ENCODE peak calls at places on chromosome 7, in ten cellular contexts. One of them, this sample, is unnamed.
A peak's percentile ranks its signal among the peaks of the same experiment; 100 is the strongest.

GRCh38 chr7:17640730-17641377 is 299.4 kb downstream of the SNX13 start:
- DNase-seq in sigmoid colon: no peak
- DNase-seq in upper lobe of left lung: no peak
- DNase-seq in HCT116: peak; percentile 46
- DNase-seq in stomach: no peak
- DNase-seq in SK-N-MC: no peak
- DNase-seq in endothelial cell of umbilical vein: peak; percentile 33
- DNase-seq in Panc1: no peak
- DNase-seq in GM23338: peak; percentile 84
- DNase-seq in SK-N-SH: peak; percentile 34
- DNase-seq in this sample: no peak

GRCh38 chr7:153640586-153640985 is 411.6 kb upstream of the DPP6 start:
- DNase-seq in sigmoid colon: no peak
- DNase-seq in upper lobe of left lung: no peak
- DNase-seq in HCT116: no peak
- DNase-seq in stomach: no peak
- DNase-seq in SK-N-MC: no peak
- DNase-seq in endothelial cell of umbilical vein: no peak
- DNase-seq in Panc1: no peak
- DNase-seq in GM23338: no peak
- DNase-seq in SK-N-SH: no peak
- DNase-seq in this sample: no peak

GRCh38 chr7:79420464-79420863 is 33.0 kb downstream of the MAGI2 start:
- DNase-seq in sigmoid colon: no peak
- DNase-seq in upper lobe of left lung: no peak
- DNase-seq in HCT116: no peak
- DNase-seq in stomach: no peak
- DNase-seq in SK-N-MC: no peak
- DNase-seq in endothelial cell of umbilical vein: no peak
- DNase-seq in Panc1: peak; percentile 89
- DNase-seq in GM23338: no peak
- DNase-seq in SK-N-SH: no peak
- DNase-seq in this sample: no peak

GRCh38 chr7:105766421-105767191 is 109.8 kb downstream of the ATXN7L1 start:
- DNase-seq in sigmoid colon: no peak
- DNase-seq in upper lobe of left lung: no peak
- DNase-seq in HCT116: no peak
- DNase-seq in stomach: no peak
- DNase-seq in SK-N-MC: no peak
- DNase-seq in endothelial cell of umbilical vein: no peak
- DNase-seq in Panc1: no peak
- DNase-seq in GM23338: no peak
- DNase-seq in SK-N-SH: no peak
- DNase-seq in this sample: no peak

GRCh38 chr7:65503434-65504152 is 129.9 kb downstream of the ZNF92 start:
- DNase-seq in sigmoid colon: no peak
- DNase-seq in upper lobe of left lung: no peak
- DNase-seq in HCT116: no peak
- DNase-seq in stomach: no peak
- DNase-seq in SK-N-MC: no peak
- DNase-seq in endothelial cell of umbilical vein: no peak
- DNase-seq in Panc1: no peak
- DNase-seq in GM23338: no peak
- DNase-seq in SK-N-SH: no peak
- DNase-seq in this sample: no peak

GRCh38 chr7:95843286-95843685 is 70.9 kb downstream of the DYNC1I1 start:
- DNase-seq in sigmoid colon: no peak
- DNase-seq in upper lobe of left lung: no peak
- DNase-seq in HCT116: no peak
- DNase-seq in stomach: no peak
- DNase-seq in SK-N-MC: no peak
- DNase-seq in endothelial cell of umbilical vein: peak; percentile 14
- DNase-seq in Panc1: no peak
- DNase-seq in GM23338: peak; percentile 59
- DNase-seq in SK-N-SH: peak; percentile 23
- DNase-seq in this sample: no peak

GRCh38 chr7:48427671-48428070 is 256.4 kb downstream of the ABCA13 start:
- DNase-seq in sigmoid colon: no peak
- DNase-seq in upper lobe of left lung: no peak
- DNase-seq in HCT116: no peak
- DNase-seq in stomach: no peak
- DNase-seq in SK-N-MC: no peak
- DNase-seq in endothelial cell of umbilical vein: no peak
- DNase-seq in Panc1: no peak
- DNase-seq in GM23338: no peak
- DNase-seq in SK-N-SH: no peak
- DNase-seq in this sample: no peak

GRCh38 chr7:108322899-108323298 is 133.3 kb downstream of the NRCAM start:
- DNase-seq in sigmoid colon: no peak
- DNase-seq in upper lobe of left lung: no peak
- DNase-seq in HCT116: no peak
- DNase-seq in stomach: no peak
- DNase-seq in SK-N-MC: no peak
- DNase-seq in endothelial cell of umbilical vein: no peak
- DNase-seq in Panc1: no peak
- DNase-seq in GM23338: no peak
- DNase-seq in SK-N-SH: no peak
- DNase-seq in this sample: no peak

GRCh38 chr7:130087364-130087763 is 17.0 kb downstream of the KLHDC10 start:
- DNase-seq in sigmoid colon: no peak
- DNase-seq in upper lobe of left lung: no peak
- DNase-seq in HCT116: no peak
- DNase-seq in stomach: no peak
- DNase-seq in SK-N-MC: no peak
- DNase-seq in endothelial cell of umbilical vein: no peak
- DNase-seq in Panc1: no peak
- DNase-seq in GM23338: no peak
- DNase-seq in SK-N-SH: no peak
- DNase-seq in this sample: no peak

GRCh38 chr7:39621784-39622411 is 1.5 kb upstream of the RALA start:
- DNase-seq in sigmoid colon: no peak
- DNase-seq in upper lobe of left lung: no peak
- DNase-seq in HCT116: no peak
- DNase-seq in stomach: no peak
- DNase-seq in SK-N-MC: no peak
- DNase-seq in endothelial cell of umbilical vein: no peak
- DNase-seq in Panc1: no peak
- DNase-seq in GM23338: no peak
- DNase-seq in SK-N-SH: no peak
- DNase-seq in this sample: no peak

GRCh38 chr7:2217716-2218443 is 14.9 kb downstream of the MAD1L1 start:
- DNase-seq in sigmoid colon: no peak
- DNase-seq in upper lobe of left lung: peak; percentile 48
- DNase-seq in HCT116: no peak
- DNase-seq in stomach: no peak
- DNase-seq in SK-N-MC: no peak
- DNase-seq in endothelial cell of umbilical vein: no peak
- DNase-seq in Panc1: no peak
- DNase-seq in GM23338: no peak
- DNase-seq in SK-N-SH: no peak
- DNase-seq in this sample: no peak

GRCh38 chr7:41916450-41916927 is 213.6 kb upstream of the INHBA start:
- DNase-seq in sigmoid colon: peak; percentile 68
- DNase-seq in upper lobe of left lung: no peak
- DNase-seq in HCT116: no peak
- DNase-seq in stomach: no peak
- DNase-seq in SK-N-MC: peak; percentile 18
- DNase-seq in endothelial cell of umbilical vein: peak; percentile 86
- DNase-seq in Panc1: peak; percentile 69
- DNase-seq in GM23338: no peak
- DNase-seq in SK-N-SH: no peak
- DNase-seq in this sample: no peak

GRCh38 chr7:76220185-76221057 is 18.7 kb downstream of the SRRM3 start:
- DNase-seq in sigmoid colon: no peak
- DNase-seq in upper lobe of left lung: peak; percentile 47
- DNase-seq in HCT116: no peak
- DNase-seq in stomach: no peak
- DNase-seq in SK-N-MC: no peak
- DNase-seq in endothelial cell of umbilical vein: no peak
- DNase-seq in Panc1: no peak
- DNase-seq in GM23338: peak; percentile 94
- DNase-seq in SK-N-SH: peak; percentile 81
- DNase-seq in this sample: no peak

GRCh38 chr7:27526991-27527722 is 135.5 kb downstream of the HIBADH start:
- DNase-seq in sigmoid colon: no peak
- DNase-seq in upper lobe of left lung: no peak
- DNase-seq in HCT116: no peak
- DNase-seq in stomach: no peak
- DNase-seq in SK-N-MC: no peak
- DNase-seq in endothelial cell of umbilical vein: no peak
- DNase-seq in Panc1: no peak
- DNase-seq in GM23338: no peak
- DNase-seq in SK-N-SH: no peak
- DNase-seq in this sample: no peak

GRCh38 chr7:767580-767940 is 40.5 kb upstream of the PRKAR1B start:
- DNase-seq in sigmoid colon: no peak
- DNase-seq in upper lobe of left lung: no peak
- DNase-seq in HCT116: no peak
- DNase-seq in stomach: no peak
- DNase-seq in SK-N-MC: no peak
- DNase-seq in endothelial cell of umbilical vein: no peak
- DNase-seq in Panc1: no peak
- DNase-seq in GM23338: no peak
- DNase-seq in SK-N-SH: peak; percentile 94
- DNase-seq in this sample: no peak

DNA sequence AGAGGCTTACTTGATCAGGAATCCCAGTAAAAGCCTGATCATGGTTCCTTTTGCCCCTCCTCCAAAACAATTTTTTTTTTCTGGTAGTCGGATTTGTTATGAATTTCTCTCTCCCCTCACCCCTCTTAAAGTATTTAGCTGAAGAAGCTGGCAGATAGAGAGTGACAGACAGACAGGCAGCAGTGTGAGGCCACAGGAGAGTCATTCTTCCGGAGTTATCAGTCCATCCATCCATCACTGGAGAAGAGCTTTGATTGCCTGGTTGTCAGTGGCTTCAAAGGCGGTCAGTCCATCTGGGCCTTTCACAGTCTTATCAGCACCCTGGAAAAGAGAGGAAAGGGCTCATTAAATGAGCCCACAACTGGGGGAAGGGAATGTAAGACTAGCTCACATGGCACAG is 47.5 kb downstream of the MTPN start:
- DNase-seq in sigmoid colon: no peak
- DNase-seq in upper lobe of left lung: no peak
- DNase-seq in HCT116: no peak
- DNase-seq in stomach: no peak
- DNase-seq in SK-N-MC: no peak
- DNase-seq in endothelial cell of umbilical vein: no peak
- DNase-seq in Panc1: no peak
- DNase-seq in GM23338: no peak
- DNase-seq in SK-N-SH: peak; percentile 47
- DNase-seq in this sample: no peak
- TF ChIP-seq POLR2AphosphoS5 in sigmoid colon: no peak
- TF ChIP-seq POLR2AphosphoS5 in upper lobe of left lung: no peak
- TF ChIP-seq POLR2AphosphoS5 in HCT116: no peak
- TF ChIP-seq POLR2AphosphoS5 in stomach: no peak
- TF ChIP-seq POLR2AphosphoS5 in SK-N-MC: no peak
- TF ChIP-seq POLR2AphosphoS5 in endothelial cell of umbilical vein: no peak
- TF ChIP-seq POLR2AphosphoS5 in Panc1: no peak
- TF ChIP-seq POLR2AphosphoS5 in GM23338: no peak
- TF ChIP-seq POLR2AphosphoS5 in SK-N-SH: no peak
- TF ChIP-seq POLR2AphosphoS5 in this sample: no peak

DNA sequence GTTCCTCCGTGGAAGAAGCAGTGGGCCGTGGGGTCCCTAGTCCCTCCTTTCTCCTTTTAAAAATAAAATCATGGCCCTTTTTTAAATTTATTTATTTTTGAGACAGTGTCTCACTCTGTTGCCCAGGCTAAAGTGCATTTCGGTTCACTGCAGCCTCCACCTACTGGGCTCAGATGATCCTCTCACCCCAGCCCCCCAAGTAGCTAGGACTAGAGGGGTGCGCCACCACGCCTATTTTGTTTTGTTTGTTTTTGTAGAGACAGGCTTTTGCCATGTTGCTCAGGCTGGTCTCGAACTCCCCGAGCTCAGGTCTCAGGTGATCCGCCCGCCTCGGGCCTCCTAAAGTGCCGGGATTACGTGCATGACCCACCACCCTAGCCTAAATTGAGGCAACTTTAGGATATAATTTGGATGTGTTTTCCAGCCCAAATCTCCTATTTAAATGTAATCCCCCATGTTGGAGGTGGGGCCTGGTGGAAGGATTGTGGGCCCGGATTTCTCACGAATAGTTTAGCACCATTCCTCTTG is 796 bp downstream of the ZNF736 start:
- DNase-seq in sigmoid colon: no peak
- DNase-seq in upper lobe of left lung: no peak
- DNase-seq in HCT116: no peak
- DNase-seq in stomach: no peak
- DNase-seq in SK-N-MC: no peak
- DNase-seq in endothelial cell of umbilical vein: no peak
- DNase-seq in Panc1: no peak
- DNase-seq in GM23338: peak; percentile 10
- DNase-seq in SK-N-SH: no peak
- DNase-seq in this sample: no peak
- H3K4me3 ChIP-seq in sigmoid colon: peak overlapping the region; percentile 79
- H3K4me3 ChIP-seq in upper lobe of left lung: peak overlapping the region; percentile 66
- H3K4me3 ChIP-seq in HCT116: no peak overlapping the region
- H3K4me3 ChIP-seq in stomach: peak overlapping the region; percentile 86
- H3K4me3 ChIP-seq in SK-N-MC: peak overlapping the region; percentile 71
- H3K4me3 ChIP-seq in endothelial cell of umbilical vein: peak overlapping the region; percentile 84
- H3K4me3 ChIP-seq in Panc1: peak overlapping the region; percentile 95
- H3K4me3 ChIP-seq in GM23338: peak overlapping the region; percentile 82
- H3K4me3 ChIP-seq in SK-N-SH: peak overlapping the region; percentile 80
- H3K4me3 ChIP-seq in this sample: peak overlapping the region; percentile 84

GRCh38 chr7:74199551-74200355 is 10.1 kb upstream of the LAT2 start:
- DNase-seq in sigmoid colon: no peak
- DNase-seq in upper lobe of left lung: no peak
- DNase-seq in HCT116: peak; percentile 78
- DNase-seq in stomach: no peak
- DNase-seq in SK-N-MC: no peak
- DNase-seq in endothelial cell of umbilical vein: no peak
- DNase-seq in Panc1: no peak
- DNase-seq in GM23338: peak; percentile 75
- DNase-seq in SK-N-SH: no peak
- DNase-seq in this sample: no peak
- TF ChIP-seq POLR2AphosphoS5 in sigmoid colon: no peak
- TF ChIP-seq POLR2AphosphoS5 in upper lobe of left lung: no peak
- TF ChIP-seq POLR2AphosphoS5 in HCT116: no peak
- TF ChIP-seq POLR2AphosphoS5 in stomach: no peak
- TF ChIP-seq POLR2AphosphoS5 in SK-N-MC: no peak
- TF ChIP-seq POLR2AphosphoS5 in endothelial cell of umbilical vein: no peak
- TF ChIP-seq POLR2AphosphoS5 in Panc1: no peak
- TF ChIP-seq POLR2AphosphoS5 in GM23338: no peak
- TF ChIP-seq POLR2AphosphoS5 in SK-N-SH: no peak
- TF ChIP-seq POLR2AphosphoS5 in this sample: no peak

DNA sequence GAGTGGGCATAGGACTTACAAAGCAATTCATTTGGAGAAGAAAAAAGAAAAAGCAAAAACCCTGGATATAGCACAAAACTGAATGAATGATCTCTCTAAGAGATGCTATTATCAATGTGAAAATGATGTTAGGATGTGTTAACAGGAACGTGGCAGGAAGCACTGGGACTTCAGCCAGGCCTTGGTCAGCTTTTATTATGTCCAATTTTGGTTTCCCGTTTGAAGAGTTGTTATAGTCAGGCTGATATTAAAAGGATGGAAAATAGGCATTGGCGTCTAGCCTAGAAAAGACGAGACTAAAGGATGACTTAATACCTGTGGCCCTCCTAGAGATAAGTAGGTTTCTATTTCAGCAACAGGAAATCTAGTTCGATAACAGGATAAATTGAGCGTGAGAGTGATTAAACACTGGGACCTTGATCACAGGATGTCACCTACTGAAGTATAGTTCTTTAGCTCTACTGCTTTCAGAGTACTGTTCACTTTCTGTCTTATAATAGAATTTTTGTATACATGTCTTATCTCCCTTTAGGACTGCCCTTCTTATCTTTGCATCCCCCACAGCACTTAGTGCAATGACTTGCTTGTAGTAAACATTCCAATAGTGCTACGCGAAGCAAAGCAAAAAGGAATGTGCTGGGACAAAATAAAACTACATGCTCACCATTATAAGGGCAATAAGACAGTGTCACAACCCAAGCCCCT is 99.8 kb upstream of the AGBL3 start:
- DNase-seq in sigmoid colon: peak; percentile 86
- DNase-seq in upper lobe of left lung: no peak
- DNase-seq in HCT116: no peak
- DNase-seq in stomach: no peak
- DNase-seq in SK-N-MC: no peak
- DNase-seq in endothelial cell of umbilical vein: peak; percentile 84
- DNase-seq in Panc1: no peak
- DNase-seq in GM23338: no peak
- DNase-seq in SK-N-SH: no peak
- DNase-seq in this sample: no peak
- H3K4me3 ChIP-seq in sigmoid colon: no peak overlapping the region
- H3K4me3 ChIP-seq in upper lobe of left lung: no peak overlapping the region
- H3K4me3 ChIP-seq in HCT116: no peak overlapping the region
- H3K4me3 ChIP-seq in stomach: no peak overlapping the region
- H3K4me3 ChIP-seq in SK-N-MC: no peak overlapping the region
- H3K4me3 ChIP-seq in endothelial cell of umbilical vein: no peak overlapping the region
- H3K4me3 ChIP-seq in Panc1: no peak overlapping the region
- H3K4me3 ChIP-seq in GM23338: no peak overlapping the region
- H3K4me3 ChIP-seq in SK-N-SH: peak overlapping the region; percentile 1
- H3K4me3 ChIP-seq in this sample: no peak overlapping the region

This sample was measured in transverse colon.